ENCODE peak calls at places on chromosomes 6 and 20, in ten cellular contexts. One of them, this sample, is unnamed. For H3K36me3, the result is how much of the 10 kb centered on the place peaks cover.

GRCh38 chr6:28333047-28333446 is 2.9 kb downstream of the ZSCAN31 start:
- DNase-seq in tibial nerve: no peak
- DNase-seq in upper lobe of left lung: no peak
- DNase-seq in K562: no peak
- DNase-seq in transverse colon: no peak
- DNase-seq in stomach: no peak
- DNase-seq in esophagus muscularis mucosa: no peak
- DNase-seq in sigmoid colon: no peak
- DNase-seq in GM12878: no peak
- DNase-seq in HepG2: no peak
- DNase-seq in this sample: no peak

GRCh38 chr6:160010067-160010466 is 41.2 kb downstream of the IGF2R start:
- DNase-seq in tibial nerve: peak
- DNase-seq in upper lobe of left lung: no peak
- DNase-seq in K562: no peak
- DNase-seq in transverse colon: no peak
- DNase-seq in stomach: no peak
- DNase-seq in esophagus muscularis mucosa: no peak
- DNase-seq in sigmoid colon: peak
- DNase-seq in GM12878: no peak
- DNase-seq in HepG2: no peak
- DNase-seq in this sample: peak

GRCh38 chr6:156557269-156557885 is 219.8 kb upstream of the ARID1B start:
- DNase-seq in tibial nerve: no peak
- DNase-seq in upper lobe of left lung: no peak
- DNase-seq in K562: no peak
- DNase-seq in transverse colon: no peak
- DNase-seq in stomach: peak
- DNase-seq in esophagus muscularis mucosa: no peak
- DNase-seq in sigmoid colon: no peak
- DNase-seq in GM12878: no peak
- DNase-seq in HepG2: peak
- DNase-seq in this sample: no peak

GRCh38 chr6:167893416-167893815 is 66.7 kb downstream of the AFDN start:
- DNase-seq in tibial nerve: no peak
- DNase-seq in upper lobe of left lung: no peak
- DNase-seq in K562: no peak
- DNase-seq in transverse colon: no peak
- DNase-seq in stomach: no peak
- DNase-seq in esophagus muscularis mucosa: no peak
- DNase-seq in sigmoid colon: no peak
- DNase-seq in GM12878: no peak
- DNase-seq in HepG2: peak
- DNase-seq in this sample: no peak

GRCh38 chr6:10655508-10656055 is 38.8 kb downstream of the C6orf52 start:
- DNase-seq in tibial nerve: no peak
- DNase-seq in upper lobe of left lung: no peak
- DNase-seq in K562: no peak
- DNase-seq in transverse colon: no peak
- DNase-seq in stomach: no peak
- DNase-seq in esophagus muscularis mucosa: no peak
- DNase-seq in sigmoid colon: no peak
- DNase-seq in GM12878: peak
- DNase-seq in HepG2: no peak
- DNase-seq in this sample: no peak

GRCh38 chr6:149888113-149888512 is 9.8 kb downstream of the RAET1E start:
- DNase-seq in tibial nerve: no peak
- DNase-seq in upper lobe of left lung: no peak
- DNase-seq in K562: no peak
- DNase-seq in transverse colon: peak
- DNase-seq in stomach: no peak
- DNase-seq in esophagus muscularis mucosa: no peak
- DNase-seq in sigmoid colon: no peak
- DNase-seq in GM12878: no peak
- DNase-seq in HepG2: no peak
- DNase-seq in this sample: no peak

GRCh38 chr6:6438286-6438685 is 117.8 kb upstream of the F13A1 start:
- DNase-seq in tibial nerve: no peak
- DNase-seq in upper lobe of left lung: no peak
- DNase-seq in K562: no peak
- DNase-seq in transverse colon: no peak
- DNase-seq in stomach: no peak
- DNase-seq in esophagus muscularis mucosa: no peak
- DNase-seq in sigmoid colon: no peak
- DNase-seq in GM12878: no peak
- DNase-seq in HepG2: no peak
- DNase-seq in this sample: no peak

GRCh38 chr6:52098649-52099184 is 11.3 kb upstream of the PKHD1 start:
- DNase-seq in tibial nerve: no peak
- DNase-seq in upper lobe of left lung: no peak
- DNase-seq in K562: no peak
- DNase-seq in transverse colon: no peak
- DNase-seq in stomach: no peak
- DNase-seq in esophagus muscularis mucosa: no peak
- DNase-seq in sigmoid colon: no peak
- DNase-seq in GM12878: no peak
- DNase-seq in HepG2: no peak
- DNase-seq in this sample: no peak

GRCh38 chr6:46440133-46440532 is 51.1 kb downstream of the RCAN2 start:
- DNase-seq in tibial nerve: no peak
- DNase-seq in upper lobe of left lung: no peak
- DNase-seq in K562: no peak
- DNase-seq in transverse colon: no peak
- DNase-seq in stomach: no peak
- DNase-seq in esophagus muscularis mucosa: no peak
- DNase-seq in sigmoid colon: no peak
- DNase-seq in GM12878: no peak
- DNase-seq in HepG2: no peak
- DNase-seq in this sample: no peak

GRCh38 chr20:37669062-37669772 is 24.6 kb upstream of the CTNNBL1 start:
- DNase-seq in tibial nerve: no peak
- DNase-seq in upper lobe of left lung: no peak
- DNase-seq in K562: no peak
- DNase-seq in transverse colon: no peak
- DNase-seq in stomach: no peak
- DNase-seq in esophagus muscularis mucosa: no peak
- DNase-seq in sigmoid colon: no peak
- DNase-seq in GM12878: no peak
- DNase-seq in HepG2: no peak
- DNase-seq in this sample: no peak

GRCh38 chr20:34872604-34873224 is at the start of gene GGT7:
- DNase-seq in tibial nerve: peak
- DNase-seq in upper lobe of left lung: peak
- DNase-seq in K562: peak
- DNase-seq in transverse colon: peak
- DNase-seq in stomach: peak
- DNase-seq in esophagus muscularis mucosa: peak
- DNase-seq in sigmoid colon: peak
- DNase-seq in GM12878: peak
- DNase-seq in HepG2: peak
- DNase-seq in this sample: peak

GRCh38 chr6:126657556-126658129 is 317.7 kb downstream of the CENPW start:
- DNase-seq in tibial nerve: no peak
- DNase-seq in upper lobe of left lung: no peak
- DNase-seq in K562: no peak
- DNase-seq in transverse colon: peak
- DNase-seq in stomach: no peak
- DNase-seq in esophagus muscularis mucosa: no peak
- DNase-seq in sigmoid colon: no peak
- DNase-seq in GM12878: no peak
- DNase-seq in HepG2: peak
- DNase-seq in this sample: no peak

GRCh38 chr6:130681028-130681427 is 146.2 kb upstream of the SMLR1 start:
- DNase-seq in tibial nerve: no peak
- DNase-seq in upper lobe of left lung: no peak
- DNase-seq in K562: no peak
- DNase-seq in transverse colon: no peak
- DNase-seq in stomach: no peak
- DNase-seq in esophagus muscularis mucosa: no peak
- DNase-seq in sigmoid colon: no peak
- DNase-seq in GM12878: no peak
- DNase-seq in HepG2: no peak
- DNase-seq in this sample: no peak

GRCh38 chr6:131029661-131030297 is 33.3 kb downstream of the EPB41L2 start:
- DNase-seq in tibial nerve: no peak
- DNase-seq in upper lobe of left lung: no peak
- DNase-seq in K562: no peak
- DNase-seq in transverse colon: no peak
- DNase-seq in stomach: no peak
- DNase-seq in esophagus muscularis mucosa: no peak
- DNase-seq in sigmoid colon: no peak
- DNase-seq in GM12878: peak
- DNase-seq in HepG2: no peak
- DNase-seq in this sample: no peak

GRCh38 chr20:46715292-46715756 is 5.9 kb downstream of the SLC2A10 start:
- DNase-seq in tibial nerve: peak
- DNase-seq in upper lobe of left lung: no peak
- DNase-seq in K562: no peak
- DNase-seq in transverse colon: peak
- DNase-seq in stomach: peak
- DNase-seq in esophagus muscularis mucosa: peak
- DNase-seq in sigmoid colon: peak
- DNase-seq in GM12878: no peak
- DNase-seq in HepG2: no peak
- DNase-seq in this sample: peak
- TF ChIP-seq EP300 in tibial nerve: peak
- TF ChIP-seq EP300 in upper lobe of left lung: no peak
- TF ChIP-seq EP300 in K562: no peak
- TF ChIP-seq EP300 in transverse colon: no peak
- TF ChIP-seq EP300 in stomach: no peak
- TF ChIP-seq EP300 in esophagus muscularis mucosa: no peak
- TF ChIP-seq EP300 in sigmoid colon: no peak
- TF ChIP-seq EP300 in GM12878: no peak
- TF ChIP-seq EP300 in HepG2: no peak
- TF ChIP-seq EP300 in this sample: peak

GRCh38 chr6:158046201-158047119 is 64.8 kb downstream of the SYNJ2 start:
- DNase-seq in tibial nerve: no peak
- DNase-seq in upper lobe of left lung: no peak
- DNase-seq in K562: no peak
- DNase-seq in transverse colon: no peak
- DNase-seq in stomach: no peak
- DNase-seq in esophagus muscularis mucosa: no peak
- DNase-seq in sigmoid colon: no peak
- DNase-seq in GM12878: no peak
- DNase-seq in HepG2: no peak
- DNase-seq in this sample: no peak
- H3K36me3 ChIP-seq in tibial nerve: under half
- H3K36me3 ChIP-seq in upper lobe of left lung: under half
- H3K36me3 ChIP-seq in K562: under half
- H3K36me3 ChIP-seq in transverse colon: under half
- H3K36me3 ChIP-seq in stomach: under half
- H3K36me3 ChIP-seq in esophagus muscularis mucosa: under half
- H3K36me3 ChIP-seq in sigmoid colon: under half
- H3K36me3 ChIP-seq in GM12878: under half
- H3K36me3 ChIP-seq in HepG2: under half
- H3K36me3 ChIP-seq in this sample: under half

GRCh38 chr6:41426888-41427641 is 91.7 kb downstream of the NCR2 start:
- DNase-seq in tibial nerve: peak
- DNase-seq in upper lobe of left lung: no peak
- DNase-seq in K562: no peak
- DNase-seq in transverse colon: no peak
- DNase-seq in stomach: no peak
- DNase-seq in esophagus muscularis mucosa: no peak
- DNase-seq in sigmoid colon: no peak
- DNase-seq in GM12878: no peak
- DNase-seq in HepG2: no peak
- DNase-seq in this sample: no peak

GRCh38 chr6:41426438-41426851 is 91.0 kb downstream of the NCR2 start:
- DNase-seq in tibial nerve: no peak
- DNase-seq in upper lobe of left lung: peak
- DNase-seq in K562: no peak
- DNase-seq in transverse colon: no peak
- DNase-seq in stomach: peak
- DNase-seq in esophagus muscularis mucosa: no peak
- DNase-seq in sigmoid colon: no peak
- DNase-seq in GM12878: no peak
- DNase-seq in HepG2: no peak
- DNase-seq in this sample: no peak

GRCh38 chr6:41428995-41429417 is 93.6 kb downstream of the NCR2 start:
- DNase-seq in tibial nerve: peak
- DNase-seq in upper lobe of left lung: no peak
- DNase-seq in K562: no peak
- DNase-seq in transverse colon: peak
- DNase-seq in stomach: no peak
- DNase-seq in esophagus muscularis mucosa: no peak
- DNase-seq in sigmoid colon: peak
- DNase-seq in GM12878: no peak
- DNase-seq in HepG2: no peak
- DNase-seq in this sample: no peak

GRCh38 chr6:41428402-41428994 is 93.1 kb downstream of the NCR2 start:
- DNase-seq in tibial nerve: peak
- DNase-seq in upper lobe of left lung: no peak
- DNase-seq in K562: no peak
- DNase-seq in transverse colon: peak
- DNase-seq in stomach: peak
- DNase-seq in esophagus muscularis mucosa: no peak
- DNase-seq in sigmoid colon: peak
- DNase-seq in GM12878: no peak
- DNase-seq in HepG2: no peak
- DNase-seq in this sample: no peak

DNA sequence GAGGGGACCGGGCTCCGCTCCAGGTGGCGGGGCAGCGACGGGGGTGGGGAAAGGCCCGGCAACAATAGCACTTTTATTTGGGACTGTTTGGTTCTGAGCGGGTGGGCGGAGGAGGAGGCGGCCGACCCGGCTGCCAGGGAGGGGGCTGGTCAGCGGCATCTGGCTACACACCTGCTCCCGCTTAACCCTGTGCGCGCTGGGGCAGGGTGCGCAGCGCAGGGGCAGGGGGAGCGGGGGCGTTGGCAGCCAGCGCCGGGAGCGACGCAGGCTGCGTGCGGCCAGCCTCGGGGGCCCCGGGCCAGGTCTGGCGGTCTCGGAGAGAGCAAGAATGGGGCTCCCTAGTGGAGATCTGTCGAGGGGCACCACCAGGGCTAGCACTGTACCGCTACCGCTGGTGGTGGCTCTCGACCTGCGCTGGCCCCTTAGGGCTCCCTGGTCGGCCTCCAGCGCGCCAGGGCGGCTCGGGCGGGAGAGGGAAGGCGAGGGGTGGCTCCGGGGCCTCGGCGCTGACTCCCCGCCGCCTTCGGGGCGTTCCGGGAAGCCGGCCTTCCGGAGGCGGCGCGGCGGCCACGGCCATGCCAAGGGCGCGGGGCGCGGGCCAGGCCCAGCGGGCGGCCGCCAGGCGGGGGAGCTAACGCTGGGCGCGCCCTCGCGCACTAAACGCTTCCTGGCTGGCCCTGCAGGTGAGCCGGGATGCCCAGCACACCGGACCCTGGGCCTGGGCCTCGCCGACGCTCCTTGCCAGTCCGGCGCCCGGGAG is 92.4 kb downstream of the NCR2 start:
- DNase-seq in tibial nerve: no peak
- DNase-seq in upper lobe of left lung: peak
- DNase-seq in K562: no peak
- DNase-seq in transverse colon: peak
- DNase-seq in stomach: peak
- DNase-seq in esophagus muscularis mucosa: no peak
- DNase-seq in sigmoid colon: peak
- DNase-seq in GM12878: no peak
- DNase-seq in HepG2: peak
- DNase-seq in this sample: peak
- TF ChIP-seq EP300 in tibial nerve: no peak
- TF ChIP-seq EP300 in upper lobe of left lung: no peak
- TF ChIP-seq EP300 in K562: no peak
- TF ChIP-seq EP300 in transverse colon: no peak
- TF ChIP-seq EP300 in stomach: no peak
- TF ChIP-seq EP300 in esophagus muscularis mucosa: no peak
- TF ChIP-seq EP300 in sigmoid colon: no peak
- TF ChIP-seq EP300 in GM12878: no peak
- TF ChIP-seq EP300 in HepG2: no peak
- TF ChIP-seq EP300 in this sample: no peak

GRCh38 chr20:38831049-38831691 is 25.7 kb downstream of the PPP1R16B start:
- DNase-seq in tibial nerve: no peak
- DNase-seq in upper lobe of left lung: no peak
- DNase-seq in K562: no peak
- DNase-seq in transverse colon: no peak
- DNase-seq in stomach: no peak
- DNase-seq in esophagus muscularis mucosa: no peak
- DNase-seq in sigmoid colon: no peak
- DNase-seq in GM12878: no peak
- DNase-seq in HepG2: no peak
- DNase-seq in this sample: no peak
- H3K36me3 ChIP-seq in tibial nerve: under half
- H3K36me3 ChIP-seq in upper lobe of left lung: under half
- H3K36me3 ChIP-seq in K562: under half
- H3K36me3 ChIP-seq in transverse colon: under half
- H3K36me3 ChIP-seq in stomach: under half
- H3K36me3 ChIP-seq in esophagus muscularis mucosa: under half
- H3K36me3 ChIP-seq in sigmoid colon: under half
- H3K36me3 ChIP-seq in GM12878: under half
- H3K36me3 ChIP-seq in HepG2: under half
- H3K36me3 ChIP-seq in this sample: under half